ENCODE peak calls at places on chromosome 1, in six cellular contexts. B is right atrium auricular region; A is stimulated activated CD8-positive, alpha-beta memory T cell treated with anti-CD3 and anti-CD28 coated beads, Interleukin-15, amount 100 ng/mL, for 1 hour; Q is hepatocyte; Y is HCT116; P is NCI-H1436. W is an unnamed sample.

GRCh38 chr1:19014765-19015164 is 58.3 kb upstream of the IFFO2 start:
- DNase-seq in B (no peak), A (no peak), Q (no peak), Y (no peak), P (no peak), W (no peak)

GRCh38 chr1:31937300-31938183 is 626 bp downstream of the PTP4A2 start:
- DNase-seq in B (peak), A (peak), Q (peak), Y (no peak), P (peak), W (no peak)

GRCh38 chr1:43439121-43439581 is 14.6 kb downstream of the HYI start:
- DNase-seq in B (no peak), A (no peak), Q (no peak), Y (no peak), P (no peak), W (no peak)

GRCh38 chr1:19639999-19640362 is 4.1 kb upstream of the NBL1 start:
- DNase-seq in B (no peak), A (no peak), Q (no peak), Y (no peak), P (no peak), W (no peak)

GRCh38 chr1:107378602-107379265 is 237.9 kb downstream of the NTNG1 start:
- DNase-seq in B (no peak), A (no peak), Q (no peak), Y (no peak), P (no peak), W (no peak)

GRCh38 chr1:21077085-21077484 is 99.6 kb downstream of the EIF4G3 start:
- DNase-seq in B (no peak), A (no peak), Q (no peak), Y (no peak), P (no peak), W (no peak)

GRCh38 chr1:8083739-8084484 is 57.8 kb upstream of the ERRFI1 start:
- DNase-seq in B (no peak), A (no peak), Q (no peak), Y (no peak), P (no peak), W (no peak)

GRCh38 chr1:87683557-87683956 is 354.9 kb downstream of the LMO4 start:
- DNase-seq in B (no peak), A (no peak), Q (no peak), Y (no peak), P (peak), W (peak)

GRCh38 chr1:93690921-93691789 is 9.5 kb upstream of the BCAR3 start:
- DNase-seq in B (no peak), A (no peak), Q (no peak), Y (no peak), P (no peak), W (no peak)

GRCh38 chr1:108897865-108898720 is 21.3 kb downstream of the GPSM2 start:
- DNase-seq in B (no peak), A (no peak), Q (peak), Y (peak), P (peak), W (peak)

GRCh38 chr1:116092752-116093489 is 18.3 kb upstream of the MAB21L3 start:
- DNase-seq in B (no peak), A (no peak), Q (no peak), Y (no peak), P (no peak), W (no peak)

GRCh38 chr1:179794669-179795068 is 51.6 kb downstream of the FAM163A start:
- DNase-seq in B (no peak), A (no peak), Q (peak), Y (no peak), P (no peak), W (no peak)

GRCh38 chr1:46136711-46137110 is 4.3 kb upstream of the PIK3R3 start:
- DNase-seq in B (no peak), A (no peak), Q (no peak), Y (no peak), P (no peak), W (no peak)

GRCh38 chr1:184893695-184894094 is 80.6 kb downstream of the NIBAN1 start:
- DNase-seq in B (no peak), A (no peak), Q (no peak), Y (no peak), P (no peak), W (no peak)

GRCh38 chr1:241799414-241799813 is 48.6 kb upstream of the EXO1 start:
- DNase-seq in B (no peak), A (no peak), Q (no peak), Y (no peak), P (no peak), W (no peak)

GRCh38 chr1:89548486-89548857 is 23.8 kb downstream of the LRRC8B start:
- DNase-seq in B (no peak), A (no peak), Q (no peak), Y (no peak), P (no peak), W (no peak)

GRCh38 chr1:64984106-64984505 is 17.8 kb upstream of the JAK1 start:
- DNase-seq in B (no peak), A (no peak), Q (no peak), Y (no peak), P (no peak), W (no peak)

GRCh38 chr1:40017951-40018575 is 22.5 kb upstream of the CAP1 start:
- DNase-seq in B (no peak), A (no peak), Q (no peak), Y (no peak), P (no peak), W (no peak)

GRCh38 chr1:229156819-229157218 is 114.1 kb upstream of the RAB4A start:
- DNase-seq in B (no peak), A (no peak), Q (peak), Y (peak), P (peak), W (no peak)

GRCh38 chr1:8816831-8817412 is 518 bp downstream of the RERE start:
- DNase-seq in B (no peak), A (no peak), Q (peak), Y (no peak), P (no peak), W (no peak)

GRCh38 chr1:236064674-236065508 is at the start of gene NID1:
- DNase-seq in B (peak), A (no peak), Q (peak), Y (no peak), P (peak), W (peak)

GRCh38 chr1:244460195-244460594 is 878 bp upstream of the CATSPERE start:
- DNase-seq in B (no peak), A (no peak), Q (no peak), Y (no peak), P (no peak), W (no peak)

GRCh38 chr1:20634594-20635084 is 1.4 kb downstream of the PINK1 start:
- DNase-seq in B (no peak), A (no peak), Q (peak), Y (no peak), P (peak), W (peak)

GRCh38 chr1:244054247-244054923 is 3.3 kb downstream of the ZBTB18 start:
- DNase-seq in B (no peak), A (no peak), Q (no peak), Y (no peak), P (no peak), W (no peak)

GRCh38 chr1:32623775-32624174 is 26.6 kb downstream of the ZBTB8OS start:
- DNase-seq in B (no peak), A (no peak), Q (no peak), Y (no peak), P (no peak), W (no peak)

GRCh38 chr1:172948457-172948856 is 102.3 kb downstream of the TNFSF18 start:
- DNase-seq in B (no peak), A (no peak), Q (no peak), Y (no peak), P (no peak), W (no peak)

GRCh38 chr1:24688621-24689195 is 45.6 kb downstream of the SRRM1 start:
- DNase-seq in B (peak), A (peak), Q (peak), Y (peak), P (peak), W (peak)

GRCh38 chr1:113980120-113980519 is 846 bp downstream of the OLFML3 start:
- DNase-seq in B (peak), A (no peak), Q (peak), Y (no peak), P (no peak), W (no peak)

W was measured in NCI-H2227 treated with DMSO at 0.1 percent for 48 hours.